ENCODE peak calls at places on chromosomes 2 and 18, in six cellular contexts. X is NCI-H1105 treated with DMSO at 0.1 percent for 48 hours, B is cardiac muscle cell, H is SJCRH30, S is uterus, G is T-helper 2 cell. T is an unnamed sample.
A peak's percentile ranks its signal among the peaks of the same experiment; 100 is the strongest.

GRCh38 chr2:160970052-160970846 is 190.0 kb upstream of the TANK start:
- DNase-seq in X (peak; percentile 20), S (peak; percentile 30), H (peak; percentile 58), B (peak; percentile 77), G (no peak), T (no peak)

GRCh38 chr2:128644156-128644555 is 325.5 kb upstream of the HS6ST1 start:
- DNase-seq in S (no peak), H (no peak), G (no peak), B (no peak), X (no peak), T (no peak)

GRCh38 chr18:51133580-51134160 is 63.8 kb downstream of the MEX3C start:
- DNase-seq in S (no peak), H (no peak), G (no peak), B (no peak), X (no peak), T (no peak)

GRCh38 chr2:109218087-109218791 is 89.2 kb downstream of the SH3RF3 start:
- DNase-seq in B (no peak), X (no peak), G (no peak), H (peak; percentile 38), S (no peak), T (peak; percentile 41)

GRCh38 chr2:238596571-238597551 is 170.1 kb downstream of the ASB1 start:
- DNase-seq in H (no peak), X (no peak), G (no peak), S (peak; percentile 84), B (no peak), T (no peak)

GRCh38 chr2:20115902-20116301 is 64.5 kb upstream of the LAPTM4A start:
- DNase-seq in S (no peak), H (no peak), B (no peak), X (no peak), G (no peak), T (no peak)

GRCh38 chr2:222470802-222471468 is 46.6 kb downstream of the SGPP2 start:
- DNase-seq in B (peak; percentile 41), S (no peak), X (no peak), G (no peak), H (no peak), T (no peak)

GRCh38 chr18:26863122-26863879 is 2.2 kb downstream of the AQP4 start:
- DNase-seq in H (no peak), X (peak; percentile 87), B (peak; percentile 78), G (no peak), S (peak; percentile 27), T (no peak)

GRCh38 chr2:111235192-111235591 is 114.5 kb downstream of the BCL2L11 start:
- DNase-seq in X (no peak), G (no peak), S (no peak), B (no peak), H (no peak), T (no peak)

GRCh38 chr18:22174341-22175148 is 5.2 kb downstream of the GATA6 start:
- DNase-seq in G (no peak), B (peak; percentile 48), S (no peak), X (no peak), H (no peak), T (no peak)

GRCh38 chr2:24881623-24882022 is 38.4 kb downstream of the ADCY3 start:
- DNase-seq in B (no peak), G (no peak), H (no peak), S (no peak), X (no peak), T (no peak)

GRCh38 chr2:120722603-120723421 is 12.9 kb upstream of the GLI2 start:
- DNase-seq in X (no peak), G (no peak), H (no peak), S (no peak), B (no peak), T (no peak)

GRCh38 chr18:59140287-59140885 is 702 bp downstream of the SEC11C start:
- DNase-seq in G (no peak), B (peak; percentile 83), S (no peak), H (peak; percentile 5), X (peak; percentile 60), T (no peak)

GRCh38 chr2:232142049-232142448 is 180.5 kb downstream of the DIS3L2 start:
- DNase-seq in G (no peak), H (peak; percentile 73), S (peak; percentile 18), X (peak; percentile 18), B (peak; percentile 65), T (no peak)

GRCh38 chr2:119252186-119253113 is 28.8 kb downstream of the STEAP3 start:
- DNase-seq in H (no peak), S (no peak), B (no peak), G (no peak), X (no peak), T (no peak)

GRCh38 chr2:25294573-25295462 is 46.9 kb downstream of the DNMT3A start:
- DNase-seq in H (peak; percentile 63), S (peak; percentile 67), G (peak; percentile 66), B (peak; percentile 69), X (no peak), T (peak; percentile 94)

GRCh38 chr2:235005603-235006259 is 53.9 kb downstream of the SH3BP4 start:
- DNase-seq in H (peak; percentile 97), B (peak; percentile 78), S (peak; percentile 56), X (no peak), G (no peak), T (no peak)

GRCh38 chr18:46073474-46074331 is 1.6 kb upstream of the PSTPIP2 start:
- DNase-seq in G (no peak), X (peak; percentile 71), S (peak; percentile 26), H (no peak), B (peak; percentile 67), T (peak; percentile 77)

GRCh38 chr2:218745559-218746469 is 35.2 kb downstream of the TTLL4 start:
- DNase-seq in X (no peak), G (no peak), S (no peak), H (peak; percentile 87), B (no peak), T (no peak)

GRCh38 chr2:230903251-230904150 is 21.5 kb downstream of the GPR55 start:
- DNase-seq in H (peak; percentile 0), G (no peak), S (peak; percentile 6), X (no peak), B (no peak), T (no peak)

GRCh38 chr18:30889582-30890301 is 152.8 kb downstream of the DSC3 start:
- DNase-seq in X (peak; percentile 51), G (no peak), B (peak; percentile 31), S (no peak), H (no peak), T (no peak)

GRCh38 chr18:69383191-69383590 is 17.5 kb upstream of the DOK6 start:
- DNase-seq in G (no peak), X (no peak), B (no peak), S (no peak), H (no peak), T (no peak)

GRCh38 chr2:219452361-219453317 is 18.0 kb downstream of the SPEG start:
- DNase-seq in H (peak; percentile 91), X (no peak), S (peak; percentile 92), G (no peak), B (no peak), T (no peak)

GRCh38 chr18:63119647-63120046 is 199.9 kb downstream of the BCL2 start:
- DNase-seq in B (no peak), X (peak; percentile 59), H (peak; percentile 27), G (no peak), S (no peak), T (no peak)

GRCh38 chr2:167987558-167987957 is 259.8 kb downstream of the STK39 start:
- DNase-seq in H (no peak), S (no peak), X (no peak), B (no peak), G (no peak), T (no peak)

GRCh38 chr2:51693640-51694039 is 661.7 kb upstream of the NRXN1 start:
- DNase-seq in H (no peak), X (no peak), G (no peak), S (no peak), B (no peak), T (no peak)

GRCh38 chr2:197264332-197264731 is 46.2 kb downstream of the ANKRD44 start:
- DNase-seq in H (no peak), G (no peak), B (no peak), S (no peak), X (no peak), T (no peak)

GRCh38 chr2:217989221-217989948 is 13.4 kb downstream of the TNS1 start:
- DNase-seq in G (no peak), H (no peak), S (no peak), B (no peak), X (no peak), T (no peak)

GRCh38 chr2:180038997-180039396 is 31.9 kb upstream of the CWC22 start:
- DNase-seq in H (no peak), G (no peak), S (no peak), X (no peak), B (no peak), T (no peak)

GRCh38 chr2:223725986-223726970 is 111.1 kb downstream of the AP1S3 start:
- DNase-seq in H (no peak), G (no peak), S (no peak), B (no peak), X (no peak), T (no peak)

GRCh38 chr18:25146113-25146512 is 205.9 kb downstream of the ZNF521 start:
- DNase-seq in S (no peak), X (no peak), H (no peak), G (no peak), B (no peak), T (no peak)

T was measured in CD4-positive, CD25-positive, alpha-beta regulatory T cell.